ENCODE peak calls at places on chromosomes 7 and 10, in ten cellular contexts. One of them, this sample, is unnamed.

GRCh38 chr7:1700086-1700485 is 30.0 kb downstream of the ELFN1 start:
- DNase-seq in effector CD4-positive, alpha-beta T cell: no peak
- DNase-seq in dorsolateral prefrontal cortex: no peak
- DNase-seq in nephron progenitor cell: no peak
- DNase-seq in WTC11: no peak
- DNase-seq in ELR: no peak
- DNase-seq in HEK293T: no peak
- DNase-seq in left cardiac atrium: peak
- DNase-seq in IMR-90: no peak
- DNase-seq in activated naive CD4-positive, alpha-beta T cell treated with anti-CD3 and anti-CD28 coated beads for 36 hours: no peak
- DNase-seq in this sample: no peak

GRCh38 chr10:110681023-110681681 is 37.0 kb downstream of the RBM20 start:
- DNase-seq in effector CD4-positive, alpha-beta T cell: no peak
- DNase-seq in dorsolateral prefrontal cortex: no peak
- DNase-seq in nephron progenitor cell: peak
- DNase-seq in WTC11: peak
- DNase-seq in ELR: peak
- DNase-seq in HEK293T: peak
- DNase-seq in left cardiac atrium: peak
- DNase-seq in IMR-90: peak
- DNase-seq in activated naive CD4-positive, alpha-beta T cell treated with anti-CD3 and anti-CD28 coated beads for 36 hours: peak
- DNase-seq in this sample: peak

GRCh38 chr10:72322030-72322279 is 32.8 kb downstream of the DNAJB12 start:
- DNase-seq in effector CD4-positive, alpha-beta T cell: no peak
- DNase-seq in dorsolateral prefrontal cortex: no peak
- DNase-seq in nephron progenitor cell: no peak
- DNase-seq in WTC11: no peak
- DNase-seq in ELR: no peak
- DNase-seq in HEK293T: no peak
- DNase-seq in left cardiac atrium: no peak
- DNase-seq in IMR-90: no peak
- DNase-seq in activated naive CD4-positive, alpha-beta T cell treated with anti-CD3 and anti-CD28 coated beads for 36 hours: no peak
- DNase-seq in this sample: no peak

GRCh38 chr10:99788598-99789259 is 6.3 kb downstream of the ABCC2 start:
- DNase-seq in effector CD4-positive, alpha-beta T cell: no peak
- DNase-seq in dorsolateral prefrontal cortex: peak
- DNase-seq in nephron progenitor cell: no peak
- DNase-seq in WTC11: no peak
- DNase-seq in ELR: peak
- DNase-seq in HEK293T: no peak
- DNase-seq in left cardiac atrium: peak
- DNase-seq in IMR-90: peak
- DNase-seq in activated naive CD4-positive, alpha-beta T cell treated with anti-CD3 and anti-CD28 coated beads for 36 hours: no peak
- DNase-seq in this sample: no peak

GRCh38 chr7:137882806-137883205 is 36.0 kb upstream of the DGKI start:
- DNase-seq in effector CD4-positive, alpha-beta T cell: no peak
- DNase-seq in dorsolateral prefrontal cortex: no peak
- DNase-seq in nephron progenitor cell: no peak
- DNase-seq in WTC11: no peak
- DNase-seq in ELR: peak
- DNase-seq in HEK293T: no peak
- DNase-seq in left cardiac atrium: no peak
- DNase-seq in IMR-90: peak
- DNase-seq in activated naive CD4-positive, alpha-beta T cell treated with anti-CD3 and anti-CD28 coated beads for 36 hours: no peak
- DNase-seq in this sample: no peak

GRCh38 chr10:123974406-123974805 is 82.8 kb upstream of the CPXM2 start:
- DNase-seq in effector CD4-positive, alpha-beta T cell: no peak
- DNase-seq in dorsolateral prefrontal cortex: no peak
- DNase-seq in nephron progenitor cell: no peak
- DNase-seq in WTC11: no peak
- DNase-seq in ELR: peak
- DNase-seq in HEK293T: peak
- DNase-seq in left cardiac atrium: no peak
- DNase-seq in IMR-90: peak
- DNase-seq in activated naive CD4-positive, alpha-beta T cell treated with anti-CD3 and anti-CD28 coated beads for 36 hours: no peak
- DNase-seq in this sample: no peak

GRCh38 chr7:122225874-122226273 is 78.7 kb downstream of the FEZF1 start:
- DNase-seq in effector CD4-positive, alpha-beta T cell: no peak
- DNase-seq in dorsolateral prefrontal cortex: no peak
- DNase-seq in nephron progenitor cell: no peak
- DNase-seq in WTC11: no peak
- DNase-seq in ELR: no peak
- DNase-seq in HEK293T: no peak
- DNase-seq in left cardiac atrium: no peak
- DNase-seq in IMR-90: no peak
- DNase-seq in activated naive CD4-positive, alpha-beta T cell treated with anti-CD3 and anti-CD28 coated beads for 36 hours: no peak
- DNase-seq in this sample: no peak

GRCh38 chr7:149799397-149800168 is 26.2 kb upstream of the ZNF467 start:
- DNase-seq in effector CD4-positive, alpha-beta T cell: peak
- DNase-seq in dorsolateral prefrontal cortex: no peak
- DNase-seq in nephron progenitor cell: peak
- DNase-seq in WTC11: peak
- DNase-seq in ELR: peak
- DNase-seq in HEK293T: peak
- DNase-seq in left cardiac atrium: no peak
- DNase-seq in IMR-90: no peak
- DNase-seq in activated naive CD4-positive, alpha-beta T cell treated with anti-CD3 and anti-CD28 coated beads for 36 hours: peak
- DNase-seq in this sample: no peak

GRCh38 chr10:113663908-113664307 is at the start of gene NRAP:
- DNase-seq in effector CD4-positive, alpha-beta T cell: no peak
- DNase-seq in dorsolateral prefrontal cortex: no peak
- DNase-seq in nephron progenitor cell: no peak
- DNase-seq in WTC11: no peak
- DNase-seq in ELR: no peak
- DNase-seq in HEK293T: no peak
- DNase-seq in left cardiac atrium: no peak
- DNase-seq in IMR-90: no peak
- DNase-seq in activated naive CD4-positive, alpha-beta T cell treated with anti-CD3 and anti-CD28 coated beads for 36 hours: no peak
- DNase-seq in this sample: no peak

GRCh38 chr7:47534322-47535032 is 47.4 kb downstream of the TNS3 start:
- DNase-seq in effector CD4-positive, alpha-beta T cell: no peak
- DNase-seq in dorsolateral prefrontal cortex: no peak
- DNase-seq in nephron progenitor cell: no peak
- DNase-seq in WTC11: no peak
- DNase-seq in ELR: peak
- DNase-seq in HEK293T: peak
- DNase-seq in left cardiac atrium: no peak
- DNase-seq in IMR-90: no peak
- DNase-seq in activated naive CD4-positive, alpha-beta T cell treated with anti-CD3 and anti-CD28 coated beads for 36 hours: no peak
- DNase-seq in this sample: no peak

GRCh38 chr7:111796671-111797070 is 234.4 kb upstream of the IMMP2L start:
- DNase-seq in effector CD4-positive, alpha-beta T cell: no peak
- DNase-seq in dorsolateral prefrontal cortex: no peak
- DNase-seq in nephron progenitor cell: peak
- DNase-seq in WTC11: peak
- DNase-seq in ELR: peak
- DNase-seq in HEK293T: no peak
- DNase-seq in left cardiac atrium: no peak
- DNase-seq in IMR-90: peak
- DNase-seq in activated naive CD4-positive, alpha-beta T cell treated with anti-CD3 and anti-CD28 coated beads for 36 hours: peak
- DNase-seq in this sample: peak

GRCh38 chr7:50335795-50336754 is 31.6 kb downstream of the IKZF1 start:
- DNase-seq in effector CD4-positive, alpha-beta T cell: peak
- DNase-seq in dorsolateral prefrontal cortex: no peak
- DNase-seq in nephron progenitor cell: no peak
- DNase-seq in WTC11: no peak
- DNase-seq in ELR: no peak
- DNase-seq in HEK293T: no peak
- DNase-seq in left cardiac atrium: no peak
- DNase-seq in IMR-90: no peak
- DNase-seq in activated naive CD4-positive, alpha-beta T cell treated with anti-CD3 and anti-CD28 coated beads for 36 hours: peak
- DNase-seq in this sample: no peak

GRCh38 chr7:16634292-16634738 is 11.2 kb downstream of the ANKMY2 start:
- DNase-seq in effector CD4-positive, alpha-beta T cell: no peak
- DNase-seq in dorsolateral prefrontal cortex: no peak
- DNase-seq in nephron progenitor cell: no peak
- DNase-seq in WTC11: no peak
- DNase-seq in ELR: no peak
- DNase-seq in HEK293T: no peak
- DNase-seq in left cardiac atrium: no peak
- DNase-seq in IMR-90: no peak
- DNase-seq in activated naive CD4-positive, alpha-beta T cell treated with anti-CD3 and anti-CD28 coated beads for 36 hours: no peak
- DNase-seq in this sample: no peak

GRCh38 chr7:98802088-98802780 is 67.6 kb downstream of the TMEM130 start:
- DNase-seq in effector CD4-positive, alpha-beta T cell: no peak
- DNase-seq in dorsolateral prefrontal cortex: peak
- DNase-seq in nephron progenitor cell: peak
- DNase-seq in WTC11: no peak
- DNase-seq in ELR: peak
- DNase-seq in HEK293T: peak
- DNase-seq in left cardiac atrium: peak
- DNase-seq in IMR-90: peak
- DNase-seq in activated naive CD4-positive, alpha-beta T cell treated with anti-CD3 and anti-CD28 coated beads for 36 hours: peak
- DNase-seq in this sample: peak

GRCh38 chr7:92614586-92615237 is 24.5 kb upstream of the FAM133B start:
- DNase-seq in effector CD4-positive, alpha-beta T cell: no peak
- DNase-seq in dorsolateral prefrontal cortex: peak
- DNase-seq in nephron progenitor cell: no peak
- DNase-seq in WTC11: no peak
- DNase-seq in ELR: no peak
- DNase-seq in HEK293T: no peak
- DNase-seq in left cardiac atrium: no peak
- DNase-seq in IMR-90: peak
- DNase-seq in activated naive CD4-positive, alpha-beta T cell treated with anti-CD3 and anti-CD28 coated beads for 36 hours: no peak
- DNase-seq in this sample: no peak

GRCh38 chr10:119079572-119080520 is 771 bp downstream of the EIF3A start:
- DNase-seq in effector CD4-positive, alpha-beta T cell: peak
- DNase-seq in dorsolateral prefrontal cortex: peak
- DNase-seq in nephron progenitor cell: peak
- DNase-seq in WTC11: peak
- DNase-seq in ELR: peak
- DNase-seq in HEK293T: peak
- DNase-seq in left cardiac atrium: peak
- DNase-seq in IMR-90: peak
- DNase-seq in activated naive CD4-positive, alpha-beta T cell treated with anti-CD3 and anti-CD28 coated beads for 36 hours: peak
- DNase-seq in this sample: peak

GRCh38 chr7:112357136-112357535 is 93.1 kb upstream of the IFRD1 start:
- DNase-seq in effector CD4-positive, alpha-beta T cell: no peak
- DNase-seq in dorsolateral prefrontal cortex: no peak
- DNase-seq in nephron progenitor cell: no peak
- DNase-seq in WTC11: peak
- DNase-seq in ELR: no peak
- DNase-seq in HEK293T: no peak
- DNase-seq in left cardiac atrium: no peak
- DNase-seq in IMR-90: no peak
- DNase-seq in activated naive CD4-positive, alpha-beta T cell treated with anti-CD3 and anti-CD28 coated beads for 36 hours: no peak
- DNase-seq in this sample: no peak

GRCh38 chr7:155787171-155787851 is 25.0 kb downstream of the SHH start:
- DNase-seq in effector CD4-positive, alpha-beta T cell: no peak
- DNase-seq in dorsolateral prefrontal cortex: no peak
- DNase-seq in nephron progenitor cell: peak
- DNase-seq in WTC11: no peak
- DNase-seq in ELR: peak
- DNase-seq in HEK293T: no peak
- DNase-seq in left cardiac atrium: no peak
- DNase-seq in IMR-90: no peak
- DNase-seq in activated naive CD4-positive, alpha-beta T cell treated with anti-CD3 and anti-CD28 coated beads for 36 hours: no peak
- DNase-seq in this sample: no peak

GRCh38 chr10:6033954-6034353 is 28.2 kb downstream of the IL2RA start:
- DNase-seq in effector CD4-positive, alpha-beta T cell: no peak
- DNase-seq in dorsolateral prefrontal cortex: no peak
- DNase-seq in nephron progenitor cell: no peak
- DNase-seq in WTC11: no peak
- DNase-seq in ELR: peak
- DNase-seq in HEK293T: no peak
- DNase-seq in left cardiac atrium: no peak
- DNase-seq in IMR-90: no peak
- DNase-seq in activated naive CD4-positive, alpha-beta T cell treated with anti-CD3 and anti-CD28 coated beads for 36 hours: no peak
- DNase-seq in this sample: no peak

GRCh38 chr7:106914018-106914607 is 49.0 kb downstream of the PIK3CG start:
- DNase-seq in effector CD4-positive, alpha-beta T cell: no peak
- DNase-seq in dorsolateral prefrontal cortex: no peak
- DNase-seq in nephron progenitor cell: no peak
- DNase-seq in WTC11: no peak
- DNase-seq in ELR: no peak
- DNase-seq in HEK293T: no peak
- DNase-seq in left cardiac atrium: no peak
- DNase-seq in IMR-90: no peak
- DNase-seq in activated naive CD4-positive, alpha-beta T cell treated with anti-CD3 and anti-CD28 coated beads for 36 hours: no peak
- DNase-seq in this sample: no peak

GRCh38 chr7:158672975-158673374 is 31.6 kb downstream of the NCAPG2 start:
- DNase-seq in effector CD4-positive, alpha-beta T cell: no peak
- DNase-seq in dorsolateral prefrontal cortex: no peak
- DNase-seq in nephron progenitor cell: no peak
- DNase-seq in WTC11: no peak
- DNase-seq in ELR: peak
- DNase-seq in HEK293T: no peak
- DNase-seq in left cardiac atrium: no peak
- DNase-seq in IMR-90: peak
- DNase-seq in activated naive CD4-positive, alpha-beta T cell treated with anti-CD3 and anti-CD28 coated beads for 36 hours: no peak
- DNase-seq in this sample: no peak

GRCh38 chr7:149821191-149822148 is 16.7 kb upstream of the ZNF862 start:
- DNase-seq in effector CD4-positive, alpha-beta T cell: no peak
- DNase-seq in dorsolateral prefrontal cortex: no peak
- DNase-seq in nephron progenitor cell: no peak
- DNase-seq in WTC11: no peak
- DNase-seq in ELR: no peak
- DNase-seq in HEK293T: no peak
- DNase-seq in left cardiac atrium: peak
- DNase-seq in IMR-90: no peak
- DNase-seq in activated naive CD4-positive, alpha-beta T cell treated with anti-CD3 and anti-CD28 coated beads for 36 hours: no peak
- DNase-seq in this sample: no peak

GRCh38 chr10:5538446-5538845 is 13.7 kb downstream of the CALML3 start:
- DNase-seq in effector CD4-positive, alpha-beta T cell: no peak
- DNase-seq in dorsolateral prefrontal cortex: no peak
- DNase-seq in nephron progenitor cell: no peak
- DNase-seq in WTC11: no peak
- DNase-seq in ELR: peak
- DNase-seq in HEK293T: no peak
- DNase-seq in left cardiac atrium: no peak
- DNase-seq in IMR-90: peak
- DNase-seq in activated naive CD4-positive, alpha-beta T cell treated with anti-CD3 and anti-CD28 coated beads for 36 hours: no peak
- DNase-seq in this sample: no peak

GRCh38 chr7:66460921-66461361 is 167.7 kb upstream of the KCTD7 start:
- DNase-seq in effector CD4-positive, alpha-beta T cell: no peak
- DNase-seq in dorsolateral prefrontal cortex: no peak
- DNase-seq in nephron progenitor cell: no peak
- DNase-seq in WTC11: no peak
- DNase-seq in ELR: peak
- DNase-seq in HEK293T: no peak
- DNase-seq in left cardiac atrium: no peak
- DNase-seq in IMR-90: no peak
- DNase-seq in activated naive CD4-positive, alpha-beta T cell treated with anti-CD3 and anti-CD28 coated beads for 36 hours: no peak
- DNase-seq in this sample: no peak

GRCh38 chr10:1432161-1432560 is 305.2 kb downstream of the ADARB2 start:
- DNase-seq in effector CD4-positive, alpha-beta T cell: no peak
- DNase-seq in dorsolateral prefrontal cortex: no peak
- DNase-seq in nephron progenitor cell: no peak
- DNase-seq in WTC11: no peak
- DNase-seq in ELR: no peak
- DNase-seq in HEK293T: no peak
- DNase-seq in left cardiac atrium: no peak
- DNase-seq in IMR-90: no peak
- DNase-seq in activated naive CD4-positive, alpha-beta T cell treated with anti-CD3 and anti-CD28 coated beads for 36 hours: no peak
- DNase-seq in this sample: no peak

GRCh38 chr10:29563420-29564035 is 71.2 kb downstream of the SVIL start:
- DNase-seq in effector CD4-positive, alpha-beta T cell: no peak
- DNase-seq in dorsolateral prefrontal cortex: no peak
- DNase-seq in nephron progenitor cell: no peak
- DNase-seq in WTC11: no peak
- DNase-seq in ELR: no peak
- DNase-seq in HEK293T: no peak
- DNase-seq in left cardiac atrium: no peak
- DNase-seq in IMR-90: no peak
- DNase-seq in activated naive CD4-positive, alpha-beta T cell treated with anti-CD3 and anti-CD28 coated beads for 36 hours: no peak
- DNase-seq in this sample: no peak

GRCh38 chr7:64636386-64636785 is 29.5 kb upstream of the ZNF107 start:
- DNase-seq in effector CD4-positive, alpha-beta T cell: no peak
- DNase-seq in dorsolateral prefrontal cortex: no peak
- DNase-seq in nephron progenitor cell: no peak
- DNase-seq in WTC11: no peak
- DNase-seq in ELR: no peak
- DNase-seq in HEK293T: no peak
- DNase-seq in left cardiac atrium: no peak
- DNase-seq in IMR-90: no peak
- DNase-seq in activated naive CD4-positive, alpha-beta T cell treated with anti-CD3 and anti-CD28 coated beads for 36 hours: peak
- DNase-seq in this sample: no peak

GRCh38 chr7:139972000-139972399 is 90.8 kb downstream of the PARP12 start:
- DNase-seq in effector CD4-positive, alpha-beta T cell: no peak
- DNase-seq in dorsolateral prefrontal cortex: no peak
- DNase-seq in nephron progenitor cell: no peak
- DNase-seq in WTC11: no peak
- DNase-seq in ELR: no peak
- DNase-seq in HEK293T: peak
- DNase-seq in left cardiac atrium: no peak
- DNase-seq in IMR-90: no peak
- DNase-seq in activated naive CD4-positive, alpha-beta T cell treated with anti-CD3 and anti-CD28 coated beads for 36 hours: no peak
- DNase-seq in this sample: no peak

This sample was measured in neural crest cell.